ENCODE peak calls at places on chromosomes 6 and 20, in six cellular contexts. One of them, this sample, is unnamed.
A peak's percentile ranks its signal among the peaks of the same experiment; 100 is the strongest.

GRCh38 chr20:58040447-58041290 is 187.8 kb downstream of the ANKRD60 start:
- DNase-seq in effector memory CD8-positive, alpha-beta T cell: no peak
- DNase-seq in activated CD4-positive, alpha-beta T cell treated with anti-CD3 and anti-CD28 coated beads, Interleukin-2, amount 10 ng/mL, durations not matched to agents 7 days and 5 days: no peak
- DNase-seq in putamen: no peak
- DNase-seq in effector CD8-positive, alpha-beta T cell: no peak
- DNase-seq in progenitor cell of endocrine pancreas: no peak
- DNase-seq in this sample: no peak

GRCh38 chr20:1912056-1912455 is 16.8 kb downstream of the SIRPA start:
- DNase-seq in effector memory CD8-positive, alpha-beta T cell: no peak
- DNase-seq in activated CD4-positive, alpha-beta T cell treated with anti-CD3 and anti-CD28 coated beads, Interleukin-2, amount 10 ng/mL, durations not matched to agents 7 days and 5 days: no peak
- DNase-seq in putamen: no peak
- DNase-seq in effector CD8-positive, alpha-beta T cell: no peak
- DNase-seq in progenitor cell of endocrine pancreas: no peak
- DNase-seq in this sample: no peak

GRCh38 chr20:52469143-52469542 is 277.6 kb upstream of the ZFP64 start:
- DNase-seq in effector memory CD8-positive, alpha-beta T cell: no peak
- DNase-seq in activated CD4-positive, alpha-beta T cell treated with anti-CD3 and anti-CD28 coated beads, Interleukin-2, amount 10 ng/mL, durations not matched to agents 7 days and 5 days: no peak
- DNase-seq in putamen: no peak
- DNase-seq in effector CD8-positive, alpha-beta T cell: no peak
- DNase-seq in progenitor cell of endocrine pancreas: no peak
- DNase-seq in this sample: no peak

GRCh38 chr20:50371878-50372769 is 138.1 kb upstream of the PTPN1 start:
- DNase-seq in effector memory CD8-positive, alpha-beta T cell: no peak
- DNase-seq in activated CD4-positive, alpha-beta T cell treated with anti-CD3 and anti-CD28 coated beads, Interleukin-2, amount 10 ng/mL, durations not matched to agents 7 days and 5 days: no peak
- DNase-seq in putamen: no peak
- DNase-seq in effector CD8-positive, alpha-beta T cell: no peak
- DNase-seq in progenitor cell of endocrine pancreas: no peak
- DNase-seq in this sample: no peak

GRCh38 chr6:30990422-30991086 is 7.0 kb downstream of the MUC21 start:
- DNase-seq in effector memory CD8-positive, alpha-beta T cell: no peak
- DNase-seq in activated CD4-positive, alpha-beta T cell treated with anti-CD3 and anti-CD28 coated beads, Interleukin-2, amount 10 ng/mL, durations not matched to agents 7 days and 5 days: peak; percentile 58
- DNase-seq in putamen: no peak
- DNase-seq in effector CD8-positive, alpha-beta T cell: no peak
- DNase-seq in progenitor cell of endocrine pancreas: no peak
- DNase-seq in this sample: no peak

GRCh38 chr20:31605902-31606677 is 1.0 kb downstream of the ID1 start:
- DNase-seq in effector memory CD8-positive, alpha-beta T cell: peak; percentile 19
- DNase-seq in activated CD4-positive, alpha-beta T cell treated with anti-CD3 and anti-CD28 coated beads, Interleukin-2, amount 10 ng/mL, durations not matched to agents 7 days and 5 days: no peak
- DNase-seq in putamen: no peak
- DNase-seq in effector CD8-positive, alpha-beta T cell: no peak
- DNase-seq in progenitor cell of endocrine pancreas: peak; percentile 46
- DNase-seq in this sample: peak; percentile 30

GRCh38 chr6:135233676-135234491 is 52.8 kb downstream of the MYB start:
- DNase-seq in effector memory CD8-positive, alpha-beta T cell: no peak
- DNase-seq in activated CD4-positive, alpha-beta T cell treated with anti-CD3 and anti-CD28 coated beads, Interleukin-2, amount 10 ng/mL, durations not matched to agents 7 days and 5 days: no peak
- DNase-seq in putamen: no peak
- DNase-seq in effector CD8-positive, alpha-beta T cell: no peak
- DNase-seq in progenitor cell of endocrine pancreas: no peak
- DNase-seq in this sample: no peak

GRCh38 chr6:35719407-35719829 is 17.4 kb upstream of the ARMC12 start:
- DNase-seq in effector memory CD8-positive, alpha-beta T cell: no peak
- DNase-seq in activated CD4-positive, alpha-beta T cell treated with anti-CD3 and anti-CD28 coated beads, Interleukin-2, amount 10 ng/mL, durations not matched to agents 7 days and 5 days: no peak
- DNase-seq in putamen: no peak
- DNase-seq in effector CD8-positive, alpha-beta T cell: no peak
- DNase-seq in progenitor cell of endocrine pancreas: no peak
- DNase-seq in this sample: no peak

GRCh38 chr20:63941282-63942060 is 14.7 kb downstream of the UCKL1 start:
- DNase-seq in effector memory CD8-positive, alpha-beta T cell: peak; percentile 75
- DNase-seq in activated CD4-positive, alpha-beta T cell treated with anti-CD3 and anti-CD28 coated beads, Interleukin-2, amount 10 ng/mL, durations not matched to agents 7 days and 5 days: peak; percentile 91
- DNase-seq in putamen: no peak
- DNase-seq in effector CD8-positive, alpha-beta T cell: peak; percentile 32
- DNase-seq in progenitor cell of endocrine pancreas: no peak
- DNase-seq in this sample: no peak

GRCh38 chr6:22940571-22941290 is 371.4 kb downstream of the HDGFL1 start:
- DNase-seq in effector memory CD8-positive, alpha-beta T cell: no peak
- DNase-seq in activated CD4-positive, alpha-beta T cell treated with anti-CD3 and anti-CD28 coated beads, Interleukin-2, amount 10 ng/mL, durations not matched to agents 7 days and 5 days: no peak
- DNase-seq in putamen: no peak
- DNase-seq in effector CD8-positive, alpha-beta T cell: no peak
- DNase-seq in progenitor cell of endocrine pancreas: no peak
- DNase-seq in this sample: no peak

GRCh38 chr6:157229733-157230132 is 93.6 kb downstream of the TMEM242 start:
- DNase-seq in effector memory CD8-positive, alpha-beta T cell: no peak
- DNase-seq in activated CD4-positive, alpha-beta T cell treated with anti-CD3 and anti-CD28 coated beads, Interleukin-2, amount 10 ng/mL, durations not matched to agents 7 days and 5 days: no peak
- DNase-seq in putamen: no peak
- DNase-seq in effector CD8-positive, alpha-beta T cell: no peak
- DNase-seq in progenitor cell of endocrine pancreas: no peak
- DNase-seq in this sample: no peak

GRCh38 chr6:170290306-170291128 is at the start of gene DLL1:
- DNase-seq in effector memory CD8-positive, alpha-beta T cell: no peak
- DNase-seq in activated CD4-positive, alpha-beta T cell treated with anti-CD3 and anti-CD28 coated beads, Interleukin-2, amount 10 ng/mL, durations not matched to agents 7 days and 5 days: peak; percentile 28
- DNase-seq in putamen: peak; percentile 91
- DNase-seq in effector CD8-positive, alpha-beta T cell: peak; percentile 32
- DNase-seq in progenitor cell of endocrine pancreas: peak; percentile 84
- DNase-seq in this sample: peak; percentile 43

GRCh38 chr6:67287566-67287965 is 1347.5 kb upstream of the ADGRB3 start:
- DNase-seq in effector memory CD8-positive, alpha-beta T cell: no peak
- DNase-seq in activated CD4-positive, alpha-beta T cell treated with anti-CD3 and anti-CD28 coated beads, Interleukin-2, amount 10 ng/mL, durations not matched to agents 7 days and 5 days: no peak
- DNase-seq in putamen: no peak
- DNase-seq in effector CD8-positive, alpha-beta T cell: no peak
- DNase-seq in progenitor cell of endocrine pancreas: no peak
- DNase-seq in this sample: no peak

GRCh38 chr20:43477193-43477592 is 19.5 kb downstream of the SRSF6 start:
- DNase-seq in effector memory CD8-positive, alpha-beta T cell: no peak
- DNase-seq in activated CD4-positive, alpha-beta T cell treated with anti-CD3 and anti-CD28 coated beads, Interleukin-2, amount 10 ng/mL, durations not matched to agents 7 days and 5 days: no peak
- DNase-seq in putamen: no peak
- DNase-seq in effector CD8-positive, alpha-beta T cell: no peak
- DNase-seq in progenitor cell of endocrine pancreas: no peak
- DNase-seq in this sample: no peak

GRCh38 chr20:56516631-56517030 is 7.9 kb upstream of the FAM209A start:
- DNase-seq in effector memory CD8-positive, alpha-beta T cell: no peak
- DNase-seq in activated CD4-positive, alpha-beta T cell treated with anti-CD3 and anti-CD28 coated beads, Interleukin-2, amount 10 ng/mL, durations not matched to agents 7 days and 5 days: no peak
- DNase-seq in putamen: peak; percentile 53
- DNase-seq in effector CD8-positive, alpha-beta T cell: no peak
- DNase-seq in progenitor cell of endocrine pancreas: no peak
- DNase-seq in this sample: no peak

GRCh38 chr6:35471836-35472345 is 3.7 kb downstream of the RPL10A start:
- DNase-seq in effector memory CD8-positive, alpha-beta T cell: no peak
- DNase-seq in activated CD4-positive, alpha-beta T cell treated with anti-CD3 and anti-CD28 coated beads, Interleukin-2, amount 10 ng/mL, durations not matched to agents 7 days and 5 days: no peak
- DNase-seq in putamen: no peak
- DNase-seq in effector CD8-positive, alpha-beta T cell: no peak
- DNase-seq in progenitor cell of endocrine pancreas: no peak
- DNase-seq in this sample: no peak

GRCh38 chr6:148272597-148272996 is 70.0 kb upstream of the SASH1 start:
- DNase-seq in effector memory CD8-positive, alpha-beta T cell: no peak
- DNase-seq in activated CD4-positive, alpha-beta T cell treated with anti-CD3 and anti-CD28 coated beads, Interleukin-2, amount 10 ng/mL, durations not matched to agents 7 days and 5 days: no peak
- DNase-seq in putamen: no peak
- DNase-seq in effector CD8-positive, alpha-beta T cell: no peak
- DNase-seq in progenitor cell of endocrine pancreas: no peak
- DNase-seq in this sample: no peak

GRCh38 chr20:46563848-46564197 is 13.4 kb upstream of the OCSTAMP start:
- DNase-seq in effector memory CD8-positive, alpha-beta T cell: no peak
- DNase-seq in activated CD4-positive, alpha-beta T cell treated with anti-CD3 and anti-CD28 coated beads, Interleukin-2, amount 10 ng/mL, durations not matched to agents 7 days and 5 days: no peak
- DNase-seq in putamen: no peak
- DNase-seq in effector CD8-positive, alpha-beta T cell: no peak
- DNase-seq in progenitor cell of endocrine pancreas: no peak
- DNase-seq in this sample: no peak

GRCh38 chr20:63572788-63573738 is 976 bp downstream of the HELZ2 start:
- DNase-seq in effector memory CD8-positive, alpha-beta T cell: no peak
- DNase-seq in activated CD4-positive, alpha-beta T cell treated with anti-CD3 and anti-CD28 coated beads, Interleukin-2, amount 10 ng/mL, durations not matched to agents 7 days and 5 days: no peak
- DNase-seq in putamen: no peak
- DNase-seq in effector CD8-positive, alpha-beta T cell: no peak
- DNase-seq in progenitor cell of endocrine pancreas: no peak
- DNase-seq in this sample: no peak

GRCh38 chr20:20489054-20489453 is 121.2 kb downstream of the INSM1 start:
- DNase-seq in effector memory CD8-positive, alpha-beta T cell: no peak
- DNase-seq in activated CD4-positive, alpha-beta T cell treated with anti-CD3 and anti-CD28 coated beads, Interleukin-2, amount 10 ng/mL, durations not matched to agents 7 days and 5 days: no peak
- DNase-seq in putamen: no peak
- DNase-seq in effector CD8-positive, alpha-beta T cell: no peak
- DNase-seq in progenitor cell of endocrine pancreas: no peak
- DNase-seq in this sample: no peak

GRCh38 chr20:63496404-63497120 is 2.3 kb downstream of the EEF1A2 start:
- DNase-seq in effector memory CD8-positive, alpha-beta T cell: no peak
- DNase-seq in activated CD4-positive, alpha-beta T cell treated with anti-CD3 and anti-CD28 coated beads, Interleukin-2, amount 10 ng/mL, durations not matched to agents 7 days and 5 days: no peak
- DNase-seq in putamen: no peak
- DNase-seq in effector CD8-positive, alpha-beta T cell: no peak
- DNase-seq in progenitor cell of endocrine pancreas: peak; percentile 8
- DNase-seq in this sample: no peak

GRCh38 chr20:33859751-33860150 is 48.6 kb downstream of the CHMP4B start:
- DNase-seq in effector memory CD8-positive, alpha-beta T cell: no peak
- DNase-seq in activated CD4-positive, alpha-beta T cell treated with anti-CD3 and anti-CD28 coated beads, Interleukin-2, amount 10 ng/mL, durations not matched to agents 7 days and 5 days: no peak
- DNase-seq in putamen: no peak
- DNase-seq in effector CD8-positive, alpha-beta T cell: no peak
- DNase-seq in progenitor cell of endocrine pancreas: no peak
- DNase-seq in this sample: no peak

GRCh38 chr6:21593927-21594421 is 423 bp downstream of the SOX4 start:
- DNase-seq in effector memory CD8-positive, alpha-beta T cell: peak; percentile 7
- DNase-seq in activated CD4-positive, alpha-beta T cell treated with anti-CD3 and anti-CD28 coated beads, Interleukin-2, amount 10 ng/mL, durations not matched to agents 7 days and 5 days: peak; percentile 20
- DNase-seq in putamen: peak; percentile 58
- DNase-seq in effector CD8-positive, alpha-beta T cell: peak; percentile 8
- DNase-seq in progenitor cell of endocrine pancreas: no peak
- DNase-seq in this sample: no peak

This sample was measured in activated B cell treated with CpG ODN at 0.5 μM for 24 hours.